ENCODE peak calls at places on chromosomes 4 and X, in four cellular contexts. P, L, D and B are unnamed samples.

GRCh38 chr4:26175016-26175786 is 145.6 kb upstream of the RBPJ start:
- DNase-seq in P (no peak), D (no peak), L (no peak), B (no peak)

GRCh38 chr4:14084598-14084997 is 457.1 kb upstream of the BOD1L1 start:
- DNase-seq in P (no peak), D (no peak), L (no peak), B (no peak)

GRCh38 chr4:107794001-107794400 is 30.7 kb upstream of the SGMS2 start:
- DNase-seq in D (no peak), L (no peak), P (no peak), B (no peak)

GRCh38 chr4:122309988-122310626 is 68.7 kb upstream of the ADAD1 start:
- DNase-seq in L (no peak), D (no peak), P (no peak), B (no peak)

GRCh38 chr4:124514588-124514987 is 197.9 kb downstream of the ANKRD50 start:
- DNase-seq in L (no peak), D (no peak), P (no peak), B (no peak)

GRCh38 chr4:105631818-105632400 is 76.6 kb downstream of the INTS12 start:
- DNase-seq in L (no peak), P (no peak), D (no peak), B (no peak)

GRCh38 chr4:137083571-137083970 is 448.7 kb downstream of the PCDH18 start:
- DNase-seq in D (no peak), L (no peak), P (no peak), B (no peak)

GRCh38 chr4:24781999-24782745 is 13.2 kb upstream of the SOD3 start:
- DNase-seq in P (no peak), L (no peak), D (no peak), B (no peak)

GRCh38 chrX:50609796-50610195 is 139.2 kb upstream of the DGKK start:
- DNase-seq in P (no peak), D (no peak), L (no peak), B (no peak)

DNA sequence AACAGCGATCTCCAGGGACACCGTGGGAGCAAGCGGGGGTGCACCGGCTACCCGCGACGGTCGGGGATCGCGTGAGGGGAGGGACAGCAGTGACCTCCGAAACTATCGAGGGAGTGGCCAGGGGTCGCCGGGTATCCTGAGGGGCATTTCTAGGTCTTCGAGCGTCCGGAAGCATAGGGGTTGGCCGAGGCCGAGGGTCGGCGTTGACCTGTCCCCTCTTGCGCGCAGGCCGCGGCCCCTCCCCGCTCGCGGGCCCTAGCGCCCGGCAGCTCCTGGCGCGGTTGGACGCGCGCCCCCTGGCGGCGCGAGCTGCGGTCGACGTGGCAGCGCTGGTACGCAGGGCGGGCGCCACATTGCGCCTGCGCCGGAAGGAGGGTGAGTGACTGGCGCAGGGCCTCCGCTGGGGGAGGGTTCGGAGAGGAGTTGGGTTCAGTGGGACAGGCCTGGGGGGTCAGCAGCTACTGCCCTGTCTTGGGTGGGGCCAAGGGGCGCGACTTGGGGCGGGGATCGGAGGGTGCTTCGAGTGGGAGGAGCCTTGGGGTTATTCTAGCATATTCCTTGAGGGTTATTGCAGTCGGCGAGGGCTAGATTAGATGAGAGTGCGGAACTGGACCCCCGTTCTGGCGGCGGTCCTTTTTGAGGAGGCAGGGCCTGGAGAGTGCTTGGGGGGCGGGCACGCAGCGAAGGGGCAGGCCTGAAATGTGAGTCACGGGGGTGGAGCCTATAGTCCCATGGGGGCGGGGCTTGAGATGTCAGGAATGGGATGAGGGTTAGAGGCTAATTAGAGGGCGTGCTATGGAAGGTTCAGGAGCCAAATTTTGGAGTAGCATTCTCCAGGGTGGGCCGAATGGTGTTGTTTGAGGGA is 1.2 kb downstream of the MAGIX start:
- DNase-seq in L (peak; percentile 91), D (peak; percentile 86), P (peak; percentile 96), B (peak; percentile 87)
- TF ChIP-seq POLR2A in L (peak; percentile 53), D (no peak), P (no peak), B (no peak)

DNA sequence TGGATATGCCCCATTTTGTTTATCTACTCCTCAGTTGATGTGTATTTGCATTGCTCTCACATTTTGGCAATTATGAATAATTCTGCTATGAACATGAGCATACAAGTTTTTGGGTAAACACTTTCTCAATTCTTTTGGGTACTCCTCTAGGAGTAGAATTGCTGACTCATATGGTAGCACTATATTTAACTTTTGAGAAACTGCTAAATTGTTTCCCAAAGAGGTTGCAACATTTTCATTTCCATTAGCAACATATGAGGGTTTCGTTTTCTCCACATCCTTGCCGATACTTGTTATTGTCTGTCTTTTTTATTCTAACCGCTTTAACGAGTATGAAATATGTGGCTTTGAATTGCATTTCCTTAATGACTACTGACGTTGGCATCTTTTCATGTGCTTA is 185.4 kb downstream of the TSPAN5 start:
- DNase-seq in L (no peak), D (no peak), P (no peak), B (no peak)
- H3K4me1 ChIP-seq in L (peaks cover under 1% of the 10 kb centered on the region), D (peaks cover 13% of the 10 kb centered on the region), P (peaks cover 14% of the 10 kb centered on the region), B (peaks cover 11% of the 10 kb centered on the region)

GRCh38 chr4:40348000-40348399 is 12.9 kb downstream of the CHRNA9 start:
- DNase-seq in L (no peak), D (no peak), P (no peak), B (no peak)
- H3K9me3 ChIP-seq in L (no peaks in the 10 kb centered on the region), D (no peaks in the 10 kb centered on the region), P (no peaks in the 10 kb centered on the region), B (no peaks in the 10 kb centered on the region)

GRCh38 chr4:173527103-173527876 is 2.7 kb downstream of the HAND2 start:
- DNase-seq in P (no peak), D (no peak), L (no peak), B (no peak)

GRCh38 chr4:173531085-173531965 is 1.3 kb upstream of the HAND2 start:
- DNase-seq in L (no peak), D (no peak), P (peak; percentile 71), B (peak; percentile 68)

GRCh38 chr4:173528378-173529321 is 1.4 kb downstream of the HAND2 start:
- DNase-seq in D (no peak), L (no peak), P (no peak), B (no peak)

GRCh38 chr4:173530326-173531062 is 465 bp upstream of the HAND2 start:
- DNase-seq in L (no peak), D (no peak), P (no peak), B (no peak)

DNA sequence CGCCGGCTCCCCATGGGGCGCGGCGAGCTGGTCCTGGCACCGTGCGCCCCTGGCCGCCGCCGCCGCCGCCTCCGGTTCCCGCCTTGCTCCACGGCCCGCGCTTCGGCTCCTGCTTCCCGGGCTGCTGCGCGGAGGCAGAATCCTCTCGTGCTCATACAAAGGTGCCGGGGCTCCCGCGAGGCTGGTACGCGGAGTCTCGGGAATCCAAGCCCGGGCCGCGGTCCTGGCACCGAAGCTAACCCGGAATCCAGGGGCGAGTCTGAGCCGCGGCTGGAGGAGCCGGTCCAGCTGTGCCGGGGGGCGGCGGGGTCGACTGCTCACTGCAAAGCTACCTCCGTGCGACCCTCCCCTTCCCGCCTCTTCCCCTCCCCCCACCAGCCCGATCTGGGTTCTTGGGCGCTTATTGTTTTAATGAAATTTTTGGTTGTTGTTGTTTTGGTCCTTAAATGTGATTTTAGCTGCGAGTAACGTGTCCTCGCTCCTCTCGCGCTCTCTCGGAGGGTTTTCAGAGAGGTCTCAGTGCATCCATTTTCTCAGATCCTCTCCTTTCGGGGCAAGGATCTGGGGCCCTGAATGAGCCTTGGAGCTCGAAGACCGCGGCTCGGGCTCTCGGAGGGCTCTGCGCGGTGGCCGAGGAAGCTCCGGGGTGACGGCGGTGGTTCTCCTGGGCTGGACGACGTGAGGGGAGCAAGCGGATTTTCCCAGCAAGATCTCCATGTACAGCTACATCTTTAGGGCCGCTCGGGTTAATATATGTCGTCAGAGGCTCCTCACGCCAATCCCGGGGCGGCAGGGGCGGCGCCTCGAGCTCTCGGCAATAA is at the start of gene HAND2:
- DNase-seq in L (no peak), P (no peak), D (no peak), B (peak; percentile 85)
- TF ChIP-seq POLR2A in L (peak; percentile 40), P (no peak), D (no peak), B (peak; percentile 87)

GRCh38 chrX:119069762-119070161 is 3.0 kb upstream of the CT47C1 start:
- DNase-seq in L (no peak), P (no peak), D (no peak), B (no peak)
- H3K4me1 ChIP-seq in L (no peaks in the 10 kb centered on the region), P (no peaks in the 10 kb centered on the region), D (no peaks in the 10 kb centered on the region), B (no peaks in the 10 kb centered on the region)

DNA sequence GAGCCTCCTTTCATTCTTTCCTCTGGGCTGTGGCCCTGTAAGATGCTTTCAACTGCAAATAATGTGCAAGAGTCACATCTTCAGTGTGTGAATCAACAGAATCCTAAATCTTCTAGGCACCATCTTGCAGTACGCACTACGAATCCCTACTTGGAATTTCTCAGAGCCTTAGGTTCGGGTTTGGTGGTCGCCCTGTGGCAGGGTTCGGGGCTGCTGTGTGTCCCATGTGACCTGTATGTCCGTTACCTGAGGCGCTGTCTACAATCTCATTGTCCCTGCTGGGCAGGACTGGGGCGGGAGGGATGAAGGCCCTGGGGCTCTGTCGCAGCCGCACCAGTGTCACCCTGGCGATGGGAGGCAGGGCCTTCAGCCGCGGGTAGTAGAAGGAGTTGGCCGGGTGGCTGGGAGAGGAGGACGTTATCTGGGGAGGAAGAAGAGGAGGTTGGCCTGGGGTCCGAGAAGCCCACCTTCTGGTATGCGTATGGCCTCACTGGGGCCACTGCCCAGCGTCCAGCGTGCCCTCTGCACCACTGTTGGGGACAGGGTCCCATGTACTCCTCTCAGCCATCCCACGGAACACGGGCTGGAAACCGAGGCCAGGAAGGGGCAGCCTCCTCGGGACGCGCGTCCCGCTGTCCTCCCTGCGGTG is 2.1 kb downstream of the SPON2 start:
- DNase-seq in L (no peak), D (no peak), P (peak; percentile 74), B (no peak)
- H3K9me3 ChIP-seq in L (no peaks in the 10 kb centered on the region), D (no peaks in the 10 kb centered on the region), P (no peaks in the 10 kb centered on the region), B (no peaks in the 10 kb centered on the region)

DNA sequence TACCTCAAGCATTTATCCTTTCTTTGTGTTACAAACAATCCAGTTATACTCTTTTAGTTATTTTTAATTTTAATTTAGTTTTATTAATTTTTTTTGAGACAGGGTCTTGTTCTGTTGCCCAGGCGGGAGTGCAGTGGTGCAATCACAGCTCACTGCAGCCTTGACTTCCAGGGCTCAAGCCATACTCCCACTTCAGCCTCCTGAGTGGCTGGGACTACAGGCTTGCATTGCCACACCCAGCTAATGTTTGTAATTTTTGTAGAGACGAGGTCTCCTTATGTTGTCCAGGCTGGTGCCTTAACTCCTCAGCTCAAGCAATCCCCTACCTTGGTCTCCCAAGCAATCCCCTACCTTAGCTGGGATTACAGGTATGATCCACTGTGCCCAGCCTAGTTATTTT is 45.9 kb downstream of the CDKL5 start:
- DNase-seq in D (no peak), L (no peak), P (no peak), B (no peak)
- TF ChIP-seq POLR2A in D (no peak), L (no peak), P (no peak), B (no peak)